ENCODE peak calls at places on chromosomes 7 and 10, in seven cellular contexts. One of them, this sample, is unnamed.

GRCh38 chr7:91157579-91158320 is 106.5 kb upstream of the FZD1 start:
- DNase-seq in PC-9: no peak
- DNase-seq in tibial nerve: no peak
- DNase-seq in AG04450: no peak
- DNase-seq in adrenal gland: no peak
- DNase-seq in psoas muscle: no peak
- DNase-seq in colonic mucosa: no peak
- DNase-seq in this sample: no peak

GRCh38 chr10:35464805-35465456 is 128.6 kb downstream of the CCNY start:
- DNase-seq in PC-9: no peak
- DNase-seq in tibial nerve: no peak
- DNase-seq in AG04450: no peak
- DNase-seq in adrenal gland: no peak
- DNase-seq in psoas muscle: no peak
- DNase-seq in colonic mucosa: no peak
- DNase-seq in this sample: no peak

GRCh38 chr10:126270116-126270515 is 118.2 kb downstream of the ADAM12 start:
- DNase-seq in PC-9: no peak
- DNase-seq in tibial nerve: no peak
- DNase-seq in AG04450: no peak
- DNase-seq in adrenal gland: no peak
- DNase-seq in psoas muscle: no peak
- DNase-seq in colonic mucosa: no peak
- DNase-seq in this sample: no peak

GRCh38 chr10:77220150-77220549 is 417.5 kb downstream of the KCNMA1 start:
- DNase-seq in PC-9: no peak
- DNase-seq in tibial nerve: no peak
- DNase-seq in AG04450: no peak
- DNase-seq in adrenal gland: no peak
- DNase-seq in psoas muscle: no peak
- DNase-seq in colonic mucosa: no peak
- DNase-seq in this sample: no peak

GRCh38 chr7:83036721-83037380 is 125.8 kb downstream of the PCLO start:
- DNase-seq in PC-9: no peak
- DNase-seq in tibial nerve: no peak
- DNase-seq in AG04450: no peak
- DNase-seq in adrenal gland: no peak
- DNase-seq in psoas muscle: no peak
- DNase-seq in colonic mucosa: no peak
- DNase-seq in this sample: no peak

GRCh38 chr10:71984798-71985388 is 20.7 kb downstream of the CHST3 start:
- DNase-seq in PC-9: no peak
- DNase-seq in tibial nerve: no peak
- DNase-seq in AG04450: no peak
- DNase-seq in adrenal gland: peak; percentile 76
- DNase-seq in psoas muscle: peak; percentile 63
- DNase-seq in colonic mucosa: no peak
- DNase-seq in this sample: no peak

GRCh38 chr10:110522365-110522988 is 24.8 kb downstream of the DUSP5 start:
- DNase-seq in PC-9: no peak
- DNase-seq in tibial nerve: no peak
- DNase-seq in AG04450: no peak
- DNase-seq in adrenal gland: no peak
- DNase-seq in psoas muscle: no peak
- DNase-seq in colonic mucosa: no peak
- DNase-seq in this sample: no peak

GRCh38 chr10:125130886-125131285 is 29.5 kb downstream of the CTBP2 start:
- DNase-seq in PC-9: no peak
- DNase-seq in tibial nerve: no peak
- DNase-seq in AG04450: no peak
- DNase-seq in adrenal gland: no peak
- DNase-seq in psoas muscle: no peak
- DNase-seq in colonic mucosa: no peak
- DNase-seq in this sample: no peak

GRCh38 chr10:19874791-19875190 is 58.6 kb downstream of the PLXDC2 start:
- DNase-seq in PC-9: no peak
- DNase-seq in tibial nerve: no peak
- DNase-seq in AG04450: no peak
- DNase-seq in adrenal gland: peak; percentile 20
- DNase-seq in psoas muscle: no peak
- DNase-seq in colonic mucosa: no peak
- DNase-seq in this sample: no peak

GRCh38 chr7:14740606-14741005 is 161.9 kb downstream of the DGKB start:
- DNase-seq in PC-9: no peak
- DNase-seq in tibial nerve: no peak
- DNase-seq in AG04450: no peak
- DNase-seq in adrenal gland: no peak
- DNase-seq in psoas muscle: no peak
- DNase-seq in colonic mucosa: no peak
- DNase-seq in this sample: no peak

GRCh38 chr10:95792874-95793285 is 36.9 kb downstream of the ENTPD1 start:
- DNase-seq in PC-9: no peak
- DNase-seq in tibial nerve: peak; percentile 38
- DNase-seq in AG04450: peak; percentile 18
- DNase-seq in adrenal gland: peak; percentile 34
- DNase-seq in psoas muscle: no peak
- DNase-seq in colonic mucosa: no peak
- DNase-seq in this sample: no peak

GRCh38 chr7:1301054-1301811 is 68.6 kb downstream of the UNCX start:
- DNase-seq in PC-9: no peak
- DNase-seq in tibial nerve: no peak
- DNase-seq in AG04450: no peak
- DNase-seq in adrenal gland: no peak
- DNase-seq in psoas muscle: peak; percentile 23
- DNase-seq in colonic mucosa: no peak
- DNase-seq in this sample: no peak

GRCh38 chr10:101285519-101286070 is 56.3 kb upstream of the LBX1 start:
- DNase-seq in PC-9: no peak
- DNase-seq in tibial nerve: no peak
- DNase-seq in AG04450: no peak
- DNase-seq in adrenal gland: no peak
- DNase-seq in psoas muscle: no peak
- DNase-seq in colonic mucosa: no peak
- DNase-seq in this sample: no peak

GRCh38 chr10:110815354-110816004 is 56.2 kb upstream of the PDCD4 start:
- DNase-seq in PC-9: no peak
- DNase-seq in tibial nerve: no peak
- DNase-seq in AG04450: no peak
- DNase-seq in adrenal gland: peak; percentile 76
- DNase-seq in psoas muscle: no peak
- DNase-seq in colonic mucosa: no peak
- DNase-seq in this sample: no peak

GRCh38 chr10:111445709-111446108 is 368.9 kb downstream of the ADRA2A start:
- DNase-seq in PC-9: no peak
- DNase-seq in tibial nerve: no peak
- DNase-seq in AG04450: no peak
- DNase-seq in adrenal gland: no peak
- DNase-seq in psoas muscle: no peak
- DNase-seq in colonic mucosa: no peak
- DNase-seq in this sample: no peak

GRCh38 chr10:90947025-90947960 is 26.4 kb upstream of the ANKRD1 start:
- DNase-seq in PC-9: no peak
- DNase-seq in tibial nerve: no peak
- DNase-seq in AG04450: no peak
- DNase-seq in adrenal gland: no peak
- DNase-seq in psoas muscle: no peak
- DNase-seq in colonic mucosa: no peak
- DNase-seq in this sample: no peak

GRCh38 chr7:66735850-66736249 is 4.7 kb upstream of the RABGEF1 start:
- DNase-seq in PC-9: no peak
- DNase-seq in tibial nerve: no peak
- DNase-seq in AG04450: no peak
- DNase-seq in adrenal gland: no peak
- DNase-seq in psoas muscle: no peak
- DNase-seq in colonic mucosa: no peak
- DNase-seq in this sample: no peak

GRCh38 chr10:125289461-125289860 is 129.1 kb upstream of the CTBP2 start:
- DNase-seq in PC-9: no peak
- DNase-seq in tibial nerve: no peak
- DNase-seq in AG04450: no peak
- DNase-seq in adrenal gland: no peak
- DNase-seq in psoas muscle: no peak
- DNase-seq in colonic mucosa: no peak
- DNase-seq in this sample: no peak

GRCh38 chr7:64872809-64873500 is 30.1 kb upstream of the ZNF273 start:
- DNase-seq in PC-9: no peak
- DNase-seq in tibial nerve: peak; percentile 2
- DNase-seq in AG04450: no peak
- DNase-seq in adrenal gland: no peak
- DNase-seq in psoas muscle: no peak
- DNase-seq in colonic mucosa: peak; percentile 8
- DNase-seq in this sample: no peak

GRCh38 chr7:112272921-112273561 is 66.5 kb downstream of the ZNF277 start:
- DNase-seq in PC-9: no peak
- DNase-seq in tibial nerve: no peak
- DNase-seq in AG04450: no peak
- DNase-seq in adrenal gland: peak; percentile 28
- DNase-seq in psoas muscle: no peak
- DNase-seq in colonic mucosa: no peak
- DNase-seq in this sample: no peak

GRCh38 chr7:139544645-139545044 is 21.2 kb downstream of the CLEC2L start:
- DNase-seq in PC-9: peak; percentile 25
- DNase-seq in tibial nerve: no peak
- DNase-seq in AG04450: no peak
- DNase-seq in adrenal gland: no peak
- DNase-seq in psoas muscle: no peak
- DNase-seq in colonic mucosa: no peak
- DNase-seq in this sample: no peak

GRCh38 chr10:75408512-75408881 is 6.9 kb upstream of the ZNF503 start:
- DNase-seq in PC-9: no peak
- DNase-seq in tibial nerve: no peak
- DNase-seq in AG04450: no peak
- DNase-seq in adrenal gland: peak; percentile 48
- DNase-seq in psoas muscle: no peak
- DNase-seq in colonic mucosa: peak; percentile 38
- DNase-seq in this sample: no peak

GRCh38 chr7:151188252-151188542 is 1.1 kb upstream of the ASB10 start:
- DNase-seq in PC-9: no peak
- DNase-seq in tibial nerve: no peak
- DNase-seq in AG04450: no peak
- DNase-seq in adrenal gland: no peak
- DNase-seq in psoas muscle: no peak
- DNase-seq in colonic mucosa: no peak
- DNase-seq in this sample: no peak

GRCh38 chr7:141436676-141437075 is 114.5 kb upstream of the AGK start:
- DNase-seq in PC-9: no peak
- DNase-seq in tibial nerve: no peak
- DNase-seq in AG04450: no peak
- DNase-seq in adrenal gland: no peak
- DNase-seq in psoas muscle: no peak
- DNase-seq in colonic mucosa: no peak
- DNase-seq in this sample: no peak

GRCh38 chr7:13628231-13629001 is 361.1 kb downstream of the ETV1 start:
- DNase-seq in PC-9: no peak
- DNase-seq in tibial nerve: no peak
- DNase-seq in AG04450: no peak
- DNase-seq in adrenal gland: no peak
- DNase-seq in psoas muscle: no peak
- DNase-seq in colonic mucosa: no peak
- DNase-seq in this sample: no peak

DNA sequence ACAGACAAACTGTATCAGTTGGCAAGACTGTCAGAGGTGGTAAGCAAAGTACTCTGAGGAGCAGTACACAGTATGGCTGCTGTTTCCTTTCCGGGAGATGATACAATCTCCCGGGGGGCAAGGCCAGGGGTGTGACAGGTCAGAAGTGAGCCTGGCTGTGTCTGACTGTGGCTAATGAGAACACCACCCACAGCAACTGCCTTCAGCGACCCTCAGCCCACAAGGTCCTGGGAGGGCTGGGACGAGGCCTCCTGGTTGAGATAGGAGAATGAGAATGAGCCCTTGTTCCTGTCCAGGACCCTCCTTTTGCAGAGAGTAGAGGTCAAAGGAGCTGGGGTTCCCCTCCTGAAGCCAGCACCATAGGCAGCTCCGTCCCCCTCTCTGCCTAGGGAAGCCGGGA is 421.7 kb downstream of the TCERG1L start:
- DNase-seq in PC-9: no peak
- DNase-seq in tibial nerve: no peak
- DNase-seq in AG04450: no peak
- DNase-seq in adrenal gland: no peak
- DNase-seq in psoas muscle: no peak
- DNase-seq in colonic mucosa: no peak
- DNase-seq in this sample: no peak
- H3K9me3 ChIP-seq in PC-9: no peaks in the 10 kb centered on the region
- H3K9me3 ChIP-seq in tibial nerve: no peaks in the 10 kb centered on the region
- H3K9me3 ChIP-seq in AG04450: peaks cover 73% of the 10 kb centered on the region
- H3K9me3 ChIP-seq in adrenal gland: no peaks in the 10 kb centered on the region
- H3K9me3 ChIP-seq in psoas muscle: no peaks in the 10 kb centered on the region
- H3K9me3 ChIP-seq in colonic mucosa: no peaks in the 10 kb centered on the region
- H3K9me3 ChIP-seq in this sample: no peaks in the 10 kb centered on the region

DNA sequence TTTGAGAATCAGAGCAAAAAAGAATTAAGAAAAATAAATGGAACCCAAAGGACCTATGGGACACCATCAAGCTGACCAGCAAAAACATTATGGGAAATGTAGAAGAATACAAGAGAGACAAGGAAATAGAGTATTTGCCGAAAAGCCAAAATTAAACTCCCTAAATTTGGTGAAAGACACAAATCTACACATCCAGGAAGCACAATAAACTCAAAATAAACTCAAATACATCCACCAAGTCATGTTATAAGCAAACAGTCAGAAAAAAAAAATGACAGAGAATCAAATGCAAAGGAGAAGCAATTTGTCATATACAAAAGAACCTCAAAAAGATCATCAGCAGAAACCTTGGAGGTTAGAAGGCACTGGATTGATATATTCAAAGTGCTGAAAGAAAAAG is 105.4 kb downstream of the ZNF33B start:
- DNase-seq in PC-9: no peak
- DNase-seq in tibial nerve: no peak
- DNase-seq in AG04450: no peak
- DNase-seq in adrenal gland: no peak
- DNase-seq in psoas muscle: no peak
- DNase-seq in colonic mucosa: no peak
- DNase-seq in this sample: no peak
- H3K9me3 ChIP-seq in PC-9: peaks cover 41% of the 10 kb centered on the region
- H3K9me3 ChIP-seq in tibial nerve: no peaks in the 10 kb centered on the region
- H3K9me3 ChIP-seq in AG04450: peaks cover 7% of the 10 kb centered on the region
- H3K9me3 ChIP-seq in adrenal gland: peaks cover 30% of the 10 kb centered on the region
- H3K9me3 ChIP-seq in psoas muscle: peaks cover 41% of the 10 kb centered on the region
- H3K9me3 ChIP-seq in colonic mucosa: peaks cover 9% of the 10 kb centered on the region
- H3K9me3 ChIP-seq in this sample: peaks cover 14% of the 10 kb centered on the region

GRCh38 chr10:38054361-38054797 is 39.8 kb upstream of the ZNF37A start:
- DNase-seq in PC-9: no peak
- DNase-seq in tibial nerve: no peak
- DNase-seq in AG04450: peak; percentile 62
- DNase-seq in adrenal gland: no peak
- DNase-seq in psoas muscle: no peak
- DNase-seq in colonic mucosa: no peak
- DNase-seq in this sample: no peak
- H3K9me3 ChIP-seq in PC-9: peaks cover 11% of the 10 kb centered on the region
- H3K9me3 ChIP-seq in tibial nerve: no peaks in the 10 kb centered on the region
- H3K9me3 ChIP-seq in AG04450: peaks cover 6% of the 10 kb centered on the region
- H3K9me3 ChIP-seq in adrenal gland: peaks cover 23% of the 10 kb centered on the region
- H3K9me3 ChIP-seq in psoas muscle: peaks cover 26% of the 10 kb centered on the region
- H3K9me3 ChIP-seq in colonic mucosa: no peaks in the 10 kb centered on the region
- H3K9me3 ChIP-seq in this sample: peaks cover 52% of the 10 kb centered on the region

DNA sequence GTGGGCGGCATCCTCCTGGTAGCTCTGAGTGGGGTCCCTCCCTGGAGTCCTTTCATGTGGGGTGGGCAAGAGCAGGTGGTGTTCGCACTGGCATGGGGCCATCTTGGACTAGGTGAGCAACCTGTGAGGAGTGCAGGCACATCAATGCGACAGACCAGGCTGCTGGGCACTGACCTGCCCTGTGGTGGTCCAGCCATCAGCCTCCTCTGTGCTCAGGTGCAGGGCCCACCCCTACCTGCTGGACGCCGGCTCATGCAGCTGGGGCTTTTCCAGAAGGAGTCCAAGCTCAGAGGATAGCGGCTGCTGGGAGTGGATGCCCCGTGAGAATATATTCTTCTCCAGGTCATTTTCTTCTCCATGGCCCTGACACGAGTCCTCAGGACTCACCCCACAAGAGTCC is 424.4 kb downstream of the GLRX3 start:
- DNase-seq in PC-9: no peak
- DNase-seq in tibial nerve: no peak
- DNase-seq in AG04450: no peak
- DNase-seq in adrenal gland: no peak
- DNase-seq in psoas muscle: no peak
- DNase-seq in colonic mucosa: no peak
- DNase-seq in this sample: no peak
- H3K9me3 ChIP-seq in PC-9: no peaks in the 10 kb centered on the region
- H3K9me3 ChIP-seq in tibial nerve: no peaks in the 10 kb centered on the region
- H3K9me3 ChIP-seq in AG04450: peaks cover 79% of the 10 kb centered on the region
- H3K9me3 ChIP-seq in adrenal gland: no peaks in the 10 kb centered on the region
- H3K9me3 ChIP-seq in psoas muscle: no peaks in the 10 kb centered on the region
- H3K9me3 ChIP-seq in colonic mucosa: no peaks in the 10 kb centered on the region
- H3K9me3 ChIP-seq in this sample: no peaks in the 10 kb centered on the region